ENCODE peak calls at places on chromosomes 12 and 14, in seven cellular contexts. Z is transverse colon, B is cardiac fibroblast, Q is cardiac muscle cell, P is lung, L is AG04450, E is GM23338. U is an unnamed sample.

GRCh38 chr12:47881826-47882427 is 22.9 kb downstream of the VDR start:
- DNase-seq in Z (no peak), B (peak; percentile 99), Q (no peak), P (peak; percentile 45), L (peak; percentile 96), E (no peak), U (peak; percentile 80)

GRCh38 chr14:72974661-72975060 is 48.4 kb downstream of the DCAF4 start:
- DNase-seq in Z (no peak), B (no peak), Q (no peak), P (no peak), L (no peak), E (no peak), U (no peak)

GRCh38 chr12:127145929-127146789 is 1120.8 kb upstream of the TMEM132C start:
- DNase-seq in Z (peak; percentile 67), B (peak; percentile 71), Q (peak; percentile 46), P (peak; percentile 68), L (no peak), E (peak; percentile 85), U (no peak)

GRCh38 chr12:44960856-44961255 is 84.7 kb upstream of the NELL2 start:
- DNase-seq in Z (no peak), B (no peak), Q (no peak), P (no peak), L (no peak), E (peak; percentile 76), U (no peak)

GRCh38 chr12:22634883-22635282 is 9.9 kb downstream of the ETNK1 start:
- DNase-seq in Z (no peak), B (no peak), Q (no peak), P (no peak), L (no peak), E (no peak), U (no peak)

GRCh38 chr12:132827763-132828703 is 636 bp downstream of the GOLGA3 start:
- DNase-seq in Z (peak; percentile 77), B (peak; percentile 87), Q (peak; percentile 52), P (peak; percentile 42), L (peak; percentile 30), E (peak; percentile 24), U (peak; percentile 39)

GRCh38 chr12:124715121-124715990 is 147.9 kb upstream of the NCOR2 start:
- DNase-seq in Z (peak; percentile 37), B (no peak), Q (no peak), P (no peak), L (no peak), E (no peak), U (no peak)

GRCh38 chr14:39469094-39469710 is 37.0 kb upstream of the FBXO33 start:
- DNase-seq in Z (peak; percentile 26), B (peak; percentile 25), Q (peak; percentile 82), P (no peak), L (no peak), E (peak; percentile 73), U (no peak)

GRCh38 chr14:80336613-80337106 is 125.4 kb upstream of the DIO2 start:
- DNase-seq in Z (no peak), B (no peak), Q (no peak), P (no peak), L (no peak), E (no peak), U (no peak)

GRCh38 chr12:23895792-23896218 is 53.7 kb downstream of the SOX5 start:
- DNase-seq in Z (no peak), B (peak; percentile 46), Q (no peak), P (no peak), L (no peak), E (peak; percentile 74), U (peak; percentile 96)

GRCh38 chr12:10234562-10234961 is 21.9 kb downstream of the GABARAPL1 start:
- DNase-seq in Z (no peak), B (no peak), Q (no peak), P (no peak), L (no peak), E (no peak), U (no peak)

GRCh38 chr12:52539024-52539820 is 13.7 kb downstream of the KRT71 start:
- DNase-seq in Z (no peak), B (peak; percentile 28), Q (no peak), P (no peak), L (peak; percentile 6), E (no peak), U (peak; percentile 13)

GRCh38 chr14:101024686-101025085 is 121.2 kb upstream of the RTL1 start:
- DNase-seq in Z (no peak), B (no peak), Q (no peak), P (no peak), L (no peak), E (no peak), U (no peak)

GRCh38 chr12:52777566-52777965 is 421 bp upstream of the KRT76 start:
- DNase-seq in Z (no peak), B (no peak), Q (no peak), P (no peak), L (no peak), E (no peak), U (no peak)

GRCh38 chr12:20602671-20603402 is 92.3 kb upstream of the SLCO1C1 start:
- DNase-seq in Z (no peak), B (peak; percentile 88), Q (no peak), P (no peak), L (no peak), E (no peak), U (peak; percentile 81)

GRCh38 chr14:66916421-66916820 is 272.8 kb upstream of the GARIN2 start:
- DNase-seq in Z (no peak), B (no peak), Q (no peak), P (no peak), L (no peak), E (no peak), U (no peak)

GRCh38 chr12:88562151-88562550 is 18.1 kb downstream of the KITLG start:
- DNase-seq in Z (no peak), B (peak; percentile 22), Q (no peak), P (no peak), L (no peak), E (no peak), U (no peak)

GRCh38 chr12:51980051-51980808 is 26.5 kb upstream of the TAMALIN start:
- DNase-seq in Z (peak; percentile 72), B (peak; percentile 77), Q (peak; percentile 71), P (peak; percentile 73), L (no peak), E (peak; percentile 74), U (peak; percentile 29)

GRCh38 chr14:102323102-102323501 is 3.6 kb downstream of the ZNF839 start:
- DNase-seq in Z (peak; percentile 56), B (peak; percentile 92), Q (peak; percentile 37), P (peak; percentile 63), L (peak; percentile 57), E (peak; percentile 74), U (peak; percentile 63)

GRCh38 chr12:42135264-42135814 is 9.3 kb downstream of the GXYLT1 start:
- DNase-seq in Z (no peak), B (peak; percentile 90), Q (no peak), P (no peak), L (no peak), E (no peak), U (no peak)

DNA sequence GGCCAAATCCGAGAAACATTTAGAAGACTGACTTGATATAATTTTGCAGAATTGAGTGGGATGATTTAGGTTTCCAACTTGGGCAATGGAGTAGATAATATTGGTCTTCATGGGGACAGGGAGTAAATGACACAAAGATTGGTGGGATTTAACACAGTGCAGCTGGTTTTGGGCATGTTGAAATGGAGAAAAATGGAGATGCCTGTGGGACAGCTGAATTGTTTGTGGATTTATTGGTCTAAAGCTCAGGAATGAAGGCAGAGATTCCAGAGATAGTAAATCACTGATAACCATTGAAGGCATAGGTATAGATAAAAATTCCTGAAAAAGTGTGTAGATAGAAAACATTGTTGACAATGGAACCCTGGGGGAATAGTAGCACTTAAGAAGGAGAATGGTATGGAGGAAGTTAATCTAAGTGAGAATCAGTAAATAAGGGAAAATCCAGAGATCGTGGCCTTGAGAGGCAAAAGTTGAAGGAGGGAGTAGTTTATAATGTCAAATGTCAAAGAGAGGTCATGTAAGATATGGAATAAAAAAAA is 120.9 kb upstream of the ATP2B1 start:
- DNase-seq in Z (no peak), B (no peak), Q (no peak), P (no peak), L (no peak), E (no peak), U (no peak)
- H3K4me3 ChIP-seq in Z (no peak overlapping the region), B (no peak overlapping the region), Q (no peak overlapping the region), P (no peak overlapping the region), L (no peak overlapping the region), E (no peak overlapping the region), U (no peak overlapping the region)

GRCh38 chr12:85733441-85733840 is 102.8 kb downstream of the RASSF9 start:
- DNase-seq in Z (no peak), B (peak; percentile 25), Q (no peak), P (no peak), L (no peak), E (no peak), U (no peak)
- TF ChIP-seq CTCF in Z (no peak), B (no peak), Q (no peak), P (no peak), L (no peak), E (no peak), U (no peak)

GRCh38 chr12:64663019-64663418 is 52.7 kb downstream of the RASSF3 start:
- DNase-seq in Z (no peak), B (no peak), Q (no peak), P (no peak), L (no peak), E (no peak), U (no peak)
- H3K4me3 ChIP-seq in Z (no peak overlapping the region), B (no peak overlapping the region), Q (no peak overlapping the region), P (no peak overlapping the region), L (no peak overlapping the region), E (no peak overlapping the region), U (no peak overlapping the region)

DNA sequence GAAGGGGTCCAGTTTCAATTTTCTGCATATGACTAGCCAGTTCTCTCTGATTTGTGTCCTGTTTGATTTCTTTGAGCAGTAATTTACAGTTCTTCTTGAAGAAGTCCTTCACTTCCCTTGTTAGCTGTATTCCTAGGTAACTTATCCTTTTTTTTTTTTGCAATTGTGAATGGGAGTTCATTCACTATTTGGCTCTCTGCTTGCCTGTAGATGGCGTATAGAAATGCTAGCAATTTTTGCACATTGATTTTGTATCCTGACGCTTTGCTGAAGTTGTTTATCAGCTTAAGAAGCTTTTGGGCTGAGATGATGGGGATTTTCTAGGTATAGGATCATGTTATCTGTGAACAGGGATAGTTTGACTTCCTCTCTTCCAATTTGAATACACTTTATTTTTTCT is 77.6 kb upstream of the NID2 start:
- DNase-seq in Z (no peak), B (peak; percentile 34), Q (no peak), P (no peak), L (no peak), E (no peak), U (no peak)
- TF ChIP-seq CTCF in Z (no peak), B (peak; percentile 42), Q (peak; percentile 43), P (no peak), L (peak; percentile 51), E (no peak), U (no peak)

U was measured in astrocyte of the cerebellum.